ENCODE peak calls at places on chromosomes 11 and 22, in seven cellular contexts. K is DND-41, F is transverse colon, R is body of pancreas, Y is right cardiac atrium, Z is spleen, M is GM23248. A is an unnamed sample.

GRCh38 chr11:125591659-125592304 is 870 bp upstream of the STT3A start:
- DNase-seq in Z (peak; percentile 90), Y (peak; percentile 65), R (peak; percentile 27), M (peak; percentile 75), K (peak; percentile 46), F (peak; percentile 37), A (peak; percentile 20)

GRCh38 chr11:57288771-57289579 is 35.8 kb downstream of the TNKS1BP1 start:
- DNase-seq in R (no peak), Y (peak; percentile 59), F (no peak), K (no peak), Z (no peak), M (peak; percentile 97), A (no peak)

GRCh38 chr11:64687641-64688533 is 35.1 kb downstream of the NRXN2 start:
- DNase-seq in K (no peak), Y (peak; percentile 76), R (no peak), F (no peak), Z (no peak), M (no peak), A (no peak)

GRCh38 chr11:75480890-75481190 is 44.9 kb downstream of the GDPD5 start:
- DNase-seq in R (no peak), K (no peak), F (no peak), M (no peak), Y (no peak), Z (no peak), A (no peak)

GRCh38 chr22:23903328-23903971 is 9.3 kb downstream of the MIF start:
- DNase-seq in M (no peak), R (no peak), Z (no peak), F (no peak), Y (no peak), K (no peak), A (no peak)

GRCh38 chr22:27748355-27749168 is 53.0 kb downstream of the MN1 start:
- DNase-seq in R (peak; percentile 46), F (no peak), Z (peak; percentile 17), K (no peak), Y (no peak), M (peak; percentile 87), A (no peak)

GRCh38 chr11:70901951-70902521 is 350.3 kb downstream of the SHANK2 start:
- DNase-seq in K (no peak), Z (peak; percentile 66), R (no peak), Y (no peak), F (no peak), M (peak; percentile 13), A (no peak)

GRCh38 chr11:2755071-2755470 is 55.3 kb upstream of the KCNQ1OT1 start:
- DNase-seq in R (no peak), Y (no peak), K (no peak), Z (peak; percentile 12), M (no peak), F (no peak), A (no peak)

GRCh38 chr11:102446606-102447005 is 6.0 kb downstream of the TMEM123 start:
- DNase-seq in Y (no peak), Z (no peak), K (no peak), F (no peak), R (no peak), M (peak; percentile 75), A (no peak)

GRCh38 chr11:4071325-4071724 is 23.3 kb upstream of the RRM1 start:
- DNase-seq in F (no peak), M (no peak), Y (no peak), Z (no peak), R (no peak), K (no peak), A (no peak)

GRCh38 chr11:2951235-2952110 is 22.3 kb upstream of the PHLDA2 start:
- DNase-seq in M (peak; percentile 75), K (no peak), F (no peak), R (no peak), Y (no peak), Z (no peak), A (no peak)

GRCh38 chr11:113862430-113862829 is 12.9 kb downstream of the USP28 start:
- DNase-seq in Y (no peak), M (no peak), K (no peak), Z (no peak), R (no peak), F (no peak), A (no peak)

GRCh38 chr11:70486731-70487130 is 88.4 kb downstream of the CTTN start:
- DNase-seq in K (no peak), Z (no peak), Y (no peak), M (no peak), R (no peak), F (no peak), A (no peak)

GRCh38 chr22:42610211-42610610 is 4.5 kb downstream of the POLDIP3 start:
- DNase-seq in F (no peak), Z (no peak), M (no peak), R (no peak), K (no peak), Y (no peak), A (no peak)

GRCh38 chr22:44365196-44365802 is 52.5 kb upstream of the SHISAL1 start:
- DNase-seq in R (no peak), Z (peak; percentile 51), F (no peak), M (peak; percentile 18), K (no peak), Y (peak; percentile 57), A (no peak)

GRCh38 chr11:128929991-128930390 is 12.7 kb downstream of the TP53AIP1 start:
- DNase-seq in R (no peak), M (peak; percentile 38), F (no peak), Y (no peak), Z (peak; percentile 40), K (no peak), A (no peak)

GRCh38 chr11:44032304-44033085 is 15.3 kb upstream of the ACCSL start:
- DNase-seq in Z (no peak), F (peak; percentile 16), M (peak; percentile 76), Y (peak; percentile 86), R (no peak), K (no peak), A (peak; percentile 58)

GRCh38 chr11:23151819-23152218 is 291.5 kb upstream of the CCDC179 start:
- DNase-seq in R (no peak), F (no peak), M (no peak), Z (no peak), Y (no peak), K (no peak), A (no peak)

GRCh38 chr11:10844364-10844763 is 13.5 kb downstream of the ZBED5 start:
- DNase-seq in R (no peak), Z (no peak), Y (no peak), K (no peak), M (peak; percentile 41), F (no peak), A (no peak)

GRCh38 chr11:66121453-66121852 is 51.4 kb downstream of the PACS1 start:
- DNase-seq in K (no peak), Y (no peak), R (no peak), Z (no peak), M (no peak), F (no peak), A (no peak)

GRCh38 chr22:36344106-36344827 is 43.5 kb downstream of the MYH9 start:
- DNase-seq in R (no peak), F (no peak), Z (no peak), Y (peak; percentile 54), K (no peak), M (no peak), A (no peak)

GRCh38 chr11:110606415-110606814 is 105.8 kb downstream of the ARHGAP20 start:
- DNase-seq in F (no peak), R (no peak), M (no peak), Z (no peak), K (no peak), Y (no peak), A (no peak)

GRCh38 chr22:37742374-37743092 is 45.7 kb downstream of the TRIOBP start:
- DNase-seq in Y (peak; percentile 33), R (no peak), Z (no peak), F (no peak), M (peak; percentile 94), K (no peak), A (no peak)

GRCh38 chr11:14067686-14068085 is 105.2 kb downstream of the SPON1 start:
- DNase-seq in R (no peak), M (no peak), K (no peak), Z (no peak), F (no peak), Y (no peak), A (no peak)

GRCh38 chr11:128194226-128194625 is 393.1 kb downstream of the ETS1 start:
- DNase-seq in Y (no peak), K (no peak), F (no peak), R (no peak), Z (no peak), M (no peak), A (no peak)

GRCh38 chr22:40348025-40348658 is 1.8 kb downstream of the ADSL start:
- DNase-seq in Y (peak; percentile 71), R (peak; percentile 66), Z (peak; percentile 84), K (peak; percentile 64), F (peak; percentile 63), M (peak; percentile 83), A (no peak)
- H3K27ac ChIP-seq in Y (no peak overlapping the region), R (no peak overlapping the region), Z (peak overlapping the region; percentile 93), K (peak overlapping the region; percentile 87), F (peak overlapping the region; percentile 94), M (peak overlapping the region; percentile 74), A (peak overlapping the region; percentile 95)

GRCh38 chr11:67261635-67261941 is 4.7 kb upstream of the GRK2 start:
- DNase-seq in R (no peak), Z (no peak), K (no peak), F (no peak), Y (peak; percentile 54), M (no peak), A (no peak)
- H3K4me1 ChIP-seq in R (peaks cover 25% of the 10 kb centered on the region), Z (peaks cover 24% of the 10 kb centered on the region), K (peaks cover 24% of the 10 kb centered on the region), F (peaks cover 27% of the 10 kb centered on the region), Y (no peaks in the 10 kb centered on the region), M (peaks cover 15% of the 10 kb centered on the region), A (peaks cover 30% of the 10 kb centered on the region)

GRCh38 chr11:116935514-116935913 is 98.1 kb upstream of the APOA1 start:
- DNase-seq in K (no peak), Y (no peak), Z (no peak), M (no peak), R (no peak), F (no peak), A (no peak)
- H3K27ac ChIP-seq in K (no peak overlapping the region), Y (no peak overlapping the region), Z (no peak overlapping the region), M (no peak overlapping the region), R (no peak overlapping the region), F (no peak overlapping the region), A (no peak overlapping the region)

GRCh38 chr22:29912605-29913398 is 29.8 kb downstream of the MTMR3 start:
- DNase-seq in K (no peak), F (no peak), Z (no peak), M (peak; percentile 85), R (no peak), Y (no peak), A (no peak)
- H3K4me1 ChIP-seq in K (no peaks in the 10 kb centered on the region), F (peaks cover 31% of the 10 kb centered on the region), Z (peaks cover 14% of the 10 kb centered on the region), M (peaks cover 60% of the 10 kb centered on the region), R (peaks cover 36% of the 10 kb centered on the region), Y (peaks cover 7% of the 10 kb centered on the region), A (peaks cover 93% of the 10 kb centered on the region)

GRCh38 chr11:104650234-104650633 is 248.0 kb downstream of the CASP12 start:
- DNase-seq in M (no peak), Z (no peak), F (no peak), Y (no peak), R (no peak), K (peak; percentile 61), A (no peak)
- H3K27ac ChIP-seq in M (no peak overlapping the region), Z (no peak overlapping the region), F (no peak overlapping the region), Y (no peak overlapping the region), R (no peak overlapping the region), K (no peak overlapping the region), A (no peak overlapping the region)

A was measured in left ventricle myocardium inferior.